ENCODE peak calls at places on chromosomes 5 and 9, in six cellular contexts. U is hippocampal formation, N is lower leg skin, L is NCI-H460, Q is OCI-LY7, W is coronary artery. V is an unnamed sample.

GRCh38 chr9:129891519-129891918 is 56.3 kb downstream of the USP20 start:
- DNase-seq in Q (no peak), N (no peak), L (no peak), W (no peak), U (no peak), V (no peak)

GRCh38 chr9:81686614-81687520 is 2.5 kb downstream of the TLE1 start:
- DNase-seq in U (peak), L (peak), Q (no peak), N (peak), W (peak), V (peak)

GRCh38 chr5:68409259-68409658 is 193.7 kb downstream of the PIK3R1 start:
- DNase-seq in N (no peak), Q (no peak), L (no peak), U (no peak), W (no peak), V (no peak)

GRCh38 chr5:133944263-133945230 is 23.9 kb downstream of the C5orf15 start:
- DNase-seq in U (no peak), N (no peak), Q (peak), L (peak), W (no peak), V (no peak)

GRCh38 chr5:175381116-175381515 is 62.9 kb downstream of the DRD1 start:
- DNase-seq in U (no peak), W (no peak), Q (no peak), N (no peak), L (no peak), V (no peak)

GRCh38 chr5:170638454-170639220 is 134.8 kb downstream of the KCNIP1 start:
- DNase-seq in Q (peak), N (no peak), L (peak), W (peak), U (peak), V (peak)

GRCh38 chr5:174217527-174217926 is 172.0 kb downstream of the NSG2 start:
- DNase-seq in U (no peak), N (no peak), L (no peak), W (no peak), Q (no peak), V (no peak)

GRCh38 chr9:93257808-93258331 is 73.9 kb downstream of the WNK2 start:
- DNase-seq in L (no peak), Q (no peak), N (no peak), U (no peak), W (no peak), V (peak)

GRCh38 chr9:128159073-128159783 is 837 bp upstream of the BBLN start:
- DNase-seq in W (no peak), U (no peak), Q (peak), N (no peak), L (no peak), V (no peak)

GRCh38 chr9:68975644-68976043 is 38.3 kb downstream of the PRKACG start:
- DNase-seq in L (no peak), U (no peak), N (no peak), W (no peak), Q (no peak), V (no peak)

GRCh38 chr5:2574155-2574554 is 177.3 kb downstream of the IRX2 start:
- DNase-seq in Q (no peak), U (no peak), N (no peak), L (no peak), W (no peak), V (no peak)

GRCh38 chr5:181241393-181241975 is 2.2 kb downstream of the RACK1 start:
- DNase-seq in U (no peak), W (no peak), L (peak), Q (peak), N (peak), V (no peak)

GRCh38 chr9:109411818-109412352 is 86.2 kb downstream of the PTPN3 start:
- DNase-seq in U (peak), W (no peak), N (no peak), Q (peak), L (peak), V (no peak)

GRCh38 chr9:134637696-134638502 is 3.7 kb upstream of the COL5A1 start:
- DNase-seq in W (no peak), L (no peak), N (no peak), U (no peak), Q (no peak), V (no peak)

GRCh38 chr5:112915831-112916230 is 6.2 kb downstream of the REEP5 start:
- DNase-seq in U (no peak), W (no peak), Q (no peak), N (no peak), L (no peak), V (no peak)

GRCh38 chr5:177509361-177509951 is at the start of gene DOK3:
- DNase-seq in L (no peak), U (no peak), Q (peak), W (no peak), N (no peak), V (no peak)

GRCh38 chr5:175590471-175590881 is 67.4 kb upstream of the HRH2 start:
- DNase-seq in N (no peak), W (no peak), L (no peak), Q (no peak), U (no peak), V (no peak)

GRCh38 chr9:109063765-109064164 is 50.5 kb upstream of the CTNNAL1 start:
- DNase-seq in Q (no peak), W (no peak), L (no peak), N (no peak), U (no peak), V (no peak)

GRCh38 chr9:33142531-33142930 is 24.6 kb downstream of the B4GALT1 start:
- DNase-seq in Q (peak), W (peak), U (no peak), N (no peak), L (no peak), V (no peak)

GRCh38 chr9:97706246-97706645 is 9.1 kb upstream of the XPA start:
- DNase-seq in L (no peak), W (no peak), Q (no peak), N (no peak), U (no peak), V (no peak)